ENCODE peak calls at places on chromosomes 13 and 19, in six cellular contexts. N is heart right ventricle, S is PC-9, J is dorsolateral prefrontal cortex, T is progenitor cell of endocrine pancreas, G is heart left ventricle. F is an unnamed sample.

GRCh38 chr13:110819203-110820014 is 95.5 kb downstream of the ANKRD10 start:
- DNase-seq in N (peak), S (peak), J (peak), T (peak), G (peak), F (peak)

GRCh38 chr13:27211771-27212364 is 39.5 kb upstream of the RPL21 start:
- DNase-seq in N (no peak), S (peak), J (no peak), T (no peak), G (no peak), F (no peak)

GRCh38 chr13:76307157-76307556 is 579.0 kb downstream of the KCTD12 start:
- DNase-seq in N (no peak), S (no peak), J (no peak), T (no peak), G (no peak), F (no peak)

GRCh38 chr19:6402834-6403608 is 10.1 kb upstream of the GTF2F1 start:
- DNase-seq in N (no peak), S (no peak), J (peak), T (no peak), G (no peak), F (no peak)

GRCh38 chr13:42883771-42884170 is 102.4 kb downstream of the FAM216B start:
- DNase-seq in N (no peak), S (peak), J (no peak), T (no peak), G (no peak), F (no peak)

GRCh38 chr19:47106819-47107200 is 6.8 kb downstream of the ZC3H4 start:
- DNase-seq in N (no peak), S (no peak), J (no peak), T (no peak), G (no peak), F (no peak)

GRCh38 chr19:584240-585001 is 5.3 kb upstream of the HCN2 start:
- DNase-seq in N (peak), S (peak), J (no peak), T (peak), G (no peak), F (peak)

GRCh38 chr13:62473190-62473943 is 1057.7 kb upstream of the PCDH20 start:
- DNase-seq in N (no peak), S (no peak), J (no peak), T (no peak), G (no peak), F (no peak)

GRCh38 chr13:37918116-37919100 is 48.8 kb upstream of the TRPC4 start:
- DNase-seq in N (no peak), S (no peak), J (no peak), T (no peak), G (no peak), F (no peak)

GRCh38 chr19:15379996-15380647 is 535 bp upstream of the AKAP8 start:
- DNase-seq in N (peak), S (peak), J (no peak), T (no peak), G (peak), F (no peak)

GRCh38 chr13:44231786-44232516 is 141.7 kb upstream of the SERP2 start:
- DNase-seq in N (no peak), S (peak), J (no peak), T (no peak), G (peak), F (no peak)

GRCh38 chr19:41807176-41807575 is 10.8 kb downstream of the CEACAM3 start:
- DNase-seq in N (no peak), S (no peak), J (no peak), T (no peak), G (no peak), F (no peak)

GRCh38 chr19:7159105-7159933 is 89.8 kb downstream of the ZNF557 start:
- DNase-seq in N (peak), S (no peak), J (peak), T (no peak), G (peak), F (no peak)

GRCh38 chr19:31715249-31715944 is 366.2 kb upstream of the TSHZ3 start:
- DNase-seq in N (no peak), S (no peak), J (no peak), T (no peak), G (no peak), F (no peak)

GRCh38 chr13:57568865-57569264 is 62.7 kb upstream of the PCDH17 start:
- DNase-seq in N (no peak), S (no peak), J (no peak), T (no peak), G (no peak), F (no peak)

GRCh38 chr13:99969934-99970760 is 1.4 kb downstream of the ZIC5 start:
- DNase-seq in N (no peak), S (peak), J (no peak), T (no peak), G (no peak), F (no peak)

GRCh38 chr13:33125821-33126570 is 109.8 kb downstream of the KL start:
- DNase-seq in N (peak), S (peak), J (no peak), T (no peak), G (peak), F (no peak)

GRCh38 chr19:5386841-5387240 is 46.2 kb upstream of the PTPRS start:
- DNase-seq in N (no peak), S (no peak), J (no peak), T (no peak), G (no peak), F (no peak)

GRCh38 chr13:42041017-42041683 is 7.3 kb upstream of the DGKH start:
- DNase-seq in N (peak), S (peak), J (no peak), T (peak), G (peak), F (peak)

GRCh38 chr13:76455960-76456359 is 430.2 kb downstream of the KCTD12 start:
- DNase-seq in N (no peak), S (no peak), J (no peak), T (no peak), G (no peak), F (no peak)

GRCh38 chr13:22103628-22104027 is 432.8 kb downstream of the FGF9 start:
- DNase-seq in N (no peak), S (no peak), J (no peak), T (no peak), G (no peak), F (no peak)

GRCh38 chr19:15248648-15249559 is 16.7 kb upstream of the EPHX3 start:
- DNase-seq in N (peak), S (peak), J (no peak), T (no peak), G (peak), F (no peak)

GRCh38 chr13:109787135-109787954 is 962 bp upstream of the IRS2 start:
- DNase-seq in N (peak), S (peak), J (no peak), T (peak), G (no peak), F (no peak)

GRCh38 chr19:45873219-45873772 is 9.2 kb downstream of the FOXA3 start:
- DNase-seq in N (no peak), S (no peak), J (no peak), T (no peak), G (no peak), F (no peak)

GRCh38 chr19:52535831-52536800 is 8.6 kb downstream of the ZNF808 start:
- DNase-seq in N (peak), S (no peak), J (peak), T (peak), G (peak), F (peak)

GRCh38 chr13:31067416-31068118 is 94.1 kb downstream of the HSPH1 start:
- DNase-seq in N (no peak), S (no peak), J (no peak), T (no peak), G (no peak), F (no peak)

GRCh38 chr13:113668491-113668971 is 1.5 kb downstream of the GRK1 start:
- DNase-seq in N (no peak), S (no peak), J (peak), T (no peak), G (peak), F (peak)

GRCh38 chr13:22173605-22174004 is 502.7 kb downstream of the FGF9 start:
- DNase-seq in N (no peak), S (no peak), J (no peak), T (no peak), G (no peak), F (no peak)

GRCh38 chr19:10871711-10872550 is 578 bp downstream of the CARM1 start:
- DNase-seq in N (peak), S (peak), J (no peak), T (peak), G (peak), F (peak)
- TF ChIP-seq CTCF in N (no peak), S (no peak), J (no peak), T (peak), G (no peak), F (peak)

GRCh38 chr19:49327878-49328544 is 3.0 kb upstream of the SLC6A16 start:
- DNase-seq in N (no peak), S (no peak), J (no peak), T (no peak), G (no peak), F (no peak)
- TF ChIP-seq CTCF in N (peak), S (peak), J (peak), T (peak), G (peak), F (peak)

GRCh38 chr13:102402292-102402691 is 444 bp upstream of the FGF14 start:
- DNase-seq in N (peak), S (no peak), J (peak), T (no peak), G (peak), F (no peak)
- TF ChIP-seq CTCF in N (no peak), S (no peak), J (no peak), T (no peak), G (peak), F (no peak)

DNA sequence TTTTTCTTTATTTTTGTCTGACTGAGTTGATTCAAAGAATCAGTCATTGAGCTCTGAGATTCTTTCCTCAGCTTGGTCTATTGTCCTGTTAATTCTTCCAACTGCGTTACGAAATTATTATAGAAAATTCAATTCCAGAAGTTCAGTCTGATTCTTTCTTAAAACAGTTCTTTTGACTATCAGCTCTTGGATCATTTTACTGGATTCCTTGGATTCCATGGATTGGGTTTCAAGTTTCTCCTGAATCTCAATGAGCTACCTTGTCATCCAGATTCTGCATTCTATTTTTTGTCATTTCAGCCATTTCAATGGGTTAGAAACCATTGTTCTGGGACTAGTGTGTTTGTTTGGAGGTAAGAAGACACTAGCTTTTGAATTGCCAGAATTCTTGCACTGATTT is 169.3 kb downstream of the PCDH20 start:
- DNase-seq in N (no peak), S (no peak), J (no peak), T (no peak), G (no peak), F (no peak)
- TF ChIP-seq CTCF in N (no peak), S (no peak), J (no peak), T (no peak), G (no peak), F (no peak)

GRCh38 chr19:53942001-53942786 is 20.5 kb upstream of the CACNG8 start:
- DNase-seq in N (no peak), S (no peak), J (no peak), T (peak), G (no peak), F (no peak)
- TF ChIP-seq CTCF in N (no peak), S (no peak), J (no peak), T (peak), G (no peak), F (no peak)

DNA sequence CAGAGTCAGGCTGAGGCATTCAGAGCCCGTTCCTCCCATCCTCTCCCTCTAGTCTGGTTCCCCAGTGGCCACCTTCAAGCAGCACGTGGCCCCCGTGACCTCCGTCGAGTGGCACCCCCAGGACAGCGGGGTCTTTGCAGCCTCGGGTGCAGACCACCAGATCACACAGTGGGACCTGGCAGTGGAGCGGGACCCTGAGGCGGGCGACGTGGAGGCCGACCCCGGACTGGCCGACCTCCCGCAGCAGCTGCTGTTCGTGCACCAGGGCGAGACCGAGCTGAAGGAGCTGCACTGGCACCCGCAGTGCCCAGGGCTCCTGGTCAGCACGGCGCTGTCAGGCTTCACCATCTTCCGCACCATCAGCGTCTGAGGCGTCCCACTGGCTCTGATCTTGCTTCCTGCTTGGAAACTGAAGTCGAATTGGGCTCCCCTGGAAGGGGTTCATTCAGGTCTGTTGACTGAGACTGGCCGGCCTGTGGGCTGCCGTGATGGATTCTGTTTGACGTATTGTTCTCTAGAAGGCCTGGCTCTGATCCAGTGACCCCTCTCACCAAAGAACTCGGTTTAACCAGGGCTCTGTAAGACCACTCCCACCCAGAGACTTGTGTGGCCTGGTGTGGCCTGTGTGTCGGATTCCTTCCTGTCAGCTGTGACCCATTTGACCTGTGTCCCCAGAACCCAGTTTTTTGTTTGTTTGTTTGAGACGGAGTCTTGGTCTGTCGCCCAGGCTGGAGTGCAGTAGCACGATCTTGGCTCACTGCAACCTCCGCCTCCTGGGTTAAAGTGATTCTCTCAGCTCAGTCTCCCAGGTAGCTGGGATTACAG is 2.5 kb upstream of the KCNJ14 start:
- DNase-seq in N (no peak), S (no peak), J (no peak), T (no peak), G (no peak), F (no peak)
- TF ChIP-seq CTCF in N (no peak), S (no peak), J (no peak), T (no peak), G (no peak), F (no peak)

GRCh38 chr13:36814465-36814864 is 4.6 kb upstream of the RFXAP start:
- DNase-seq in N (no peak), S (no peak), J (no peak), T (no peak), G (no peak), F (no peak)

GRCh38 chr13:36818483-36819063 is 449 bp upstream of the RFXAP start:
- DNase-seq in N (no peak), S (no peak), J (no peak), T (no peak), G (no peak), F (no peak)

GRCh38 chr13:36813226-36813625 is 5.8 kb upstream of the RFXAP start:
- DNase-seq in N (no peak), S (no peak), J (no peak), T (no peak), G (no peak), F (no peak)

GRCh38 chr13:36817996-36818395 is 1.0 kb upstream of the RFXAP start:
- DNase-seq in N (no peak), S (no peak), J (no peak), T (no peak), G (no peak), F (no peak)

GRCh38 chr13:36815069-36815468 is 4.0 kb upstream of the RFXAP start:
- DNase-seq in N (no peak), S (no peak), J (no peak), T (no peak), G (no peak), F (no peak)
- TF ChIP-seq CTCF in N (no peak), S (peak), J (peak), T (peak), G (peak), F (no peak)

F was measured in mesothelial cell of epicardium.